ENCODE peak calls at places on chromosomes 6 and 20, in six cellular contexts. R, Q, G, B, Y and X are unnamed samples.

GRCh38 chr6:37516076-37516919 is 16.6 kb upstream of the CCDC167 start:
- DNase-seq in R (peak), Q (peak), G (peak), B (no peak), Y (peak), X (no peak)

GRCh38 chr6:149026530-149026942 is 279.7 kb downstream of the UST start:
- DNase-seq in R (no peak), Q (no peak), G (peak), B (no peak), Y (peak), X (peak)

GRCh38 chr20:10594286-10594868 is 79.4 kb downstream of the JAG1 start:
- DNase-seq in R (no peak), Q (no peak), G (no peak), B (no peak), Y (no peak), X (peak)

GRCh38 chr6:42197574-42198362 is 3.0 kb upstream of the GUCA1B start:
- DNase-seq in R (peak), Q (no peak), G (peak), B (no peak), Y (no peak), X (peak)

GRCh38 chr6:9875605-9876353 is 539.1 kb downstream of the TFAP2A start:
- DNase-seq in R (no peak), Q (no peak), G (no peak), B (no peak), Y (no peak), X (no peak)

GRCh38 chr6:41564448-41565142 is 18.4 kb downstream of the FOXP4 start:
- DNase-seq in R (no peak), Q (no peak), G (no peak), B (no peak), Y (no peak), X (no peak)

GRCh38 chr6:122620902-122621301 is 10.7 kb downstream of the PKIB start:
- DNase-seq in R (no peak), Q (no peak), G (peak), B (no peak), Y (no peak), X (no peak)

GRCh38 chr20:54044156-54044555 is 26.2 kb downstream of the BCAS1 start:
- DNase-seq in R (no peak), Q (peak), G (no peak), B (no peak), Y (no peak), X (peak)

GRCh38 chr6:121405306-121405705 is 30.1 kb upstream of the GJA1 start:
- DNase-seq in R (no peak), Q (no peak), G (no peak), B (no peak), Y (no peak), X (no peak)

GRCh38 chr6:139376054-139376355 is 1.6 kb upstream of the CITED2 start:
- DNase-seq in R (no peak), Q (peak), G (no peak), B (no peak), Y (no peak), X (peak)

GRCh38 chr6:109482913-109483743 is at the start of gene ZBTB24:
- DNase-seq in R (peak), Q (peak), G (peak), B (peak), Y (peak), X (peak)

GRCh38 chr6:53441035-53441493 is 92.3 kb upstream of the ELOVL5 start:
- DNase-seq in R (no peak), Q (no peak), G (peak), B (no peak), Y (peak), X (no peak)

GRCh38 chr6:49898904-49899566 is 32.7 kb upstream of the CRISP1 start:
- DNase-seq in R (no peak), Q (no peak), G (no peak), B (no peak), Y (no peak), X (no peak)

GRCh38 chr20:53608456-53609413 is 15.1 kb upstream of the ZNF217 start:
- DNase-seq in R (no peak), Q (peak), G (no peak), B (no peak), Y (no peak), X (no peak)

GRCh38 chr6:125140808-125141207 is 12.8 kb upstream of the TPD52L1 start:
- DNase-seq in R (no peak), Q (no peak), G (no peak), B (no peak), Y (no peak), X (no peak)

GRCh38 chr20:37194616-37195015 is 15.3 kb upstream of the MROH8 start:
- DNase-seq in R (no peak), Q (no peak), G (no peak), B (peak), Y (no peak), X (no peak)

GRCh38 chr6:33704215-33704817 is 7.2 kb downstream of the UQCC2 start:
- DNase-seq in R (no peak), Q (no peak), G (no peak), B (no peak), Y (no peak), X (no peak)

GRCh38 chr6:73108949-73109348 is 116.3 kb downstream of the KHDC1L start:
- DNase-seq in R (no peak), Q (no peak), G (peak), B (no peak), Y (no peak), X (no peak)